ENCODE peak calls at places on chromosomes 2 and 18, in four cellular contexts. J is AG04450, F is left ventricle myocardium inferior, E is AG09319. R is an unnamed sample.

GRCh38 chr2:128550801-128551416 is 232.2 kb upstream of the HS6ST1 start:
- DNase-seq in J (no peak), F (no peak), E (no peak), R (no peak)

GRCh38 chr2:109631741-109632140 is 17.6 kb downstream of the SOWAHC start:
- DNase-seq in J (no peak), F (no peak), E (no peak), R (no peak)

GRCh38 chr2:170822292-170822884 is 5.7 kb downstream of the GAD1 start:
- DNase-seq in J (no peak), F (no peak), E (no peak), R (no peak)

GRCh38 chr2:202508686-202509085 is 126.1 kb upstream of the FAM117B start:
- DNase-seq in J (no peak), F (no peak), E (no peak), R (no peak)

GRCh38 chr2:110812726-110813645 is 80.6 kb downstream of the ACOXL start:
- DNase-seq in J (no peak), F (no peak), E (no peak), R (no peak)

GRCh38 chr18:32366586-32367538 is 103.8 kb downstream of the GAREM1 start:
- DNase-seq in J (no peak), F (no peak), E (peak), R (no peak)

GRCh38 chr2:135638825-135639224 is 102.8 kb upstream of the UBXN4 start:
- DNase-seq in J (no peak), F (no peak), E (no peak), R (no peak)

GRCh38 chr2:232979871-232980461 is 33.1 kb downstream of the NGEF start:
- DNase-seq in J (peak), F (no peak), E (no peak), R (no peak)

GRCh38 chr2:39107156-39107555 is 13.7 kb downstream of the SOS1 start:
- DNase-seq in J (no peak), F (no peak), E (no peak), R (no peak)

GRCh38 chr2:165161510-165161909 is 42.3 kb downstream of the SCN3A start:
- DNase-seq in J (peak), F (no peak), E (no peak), R (no peak)